ENCODE peak calls at places on chromosomes 16 and 17, in six cellular contexts. W is H1, K is IMR-90, G is HCT116, Y is K562, E is SK-N-SH. Q is an unnamed sample.

GRCh38 chr16:35744716-35745115 is 2285.3 kb downstream of the TP53TG3F start:
- DNase-seq in G (peak; percentile 34), Y (no peak), E (no peak), K (no peak), W (no peak), Q (no peak)

GRCh38 chr16:87407511-87408112 is 15.5 kb downstream of the MAP1LC3B start:
- DNase-seq in W (no peak), E (no peak), G (peak; percentile 100), Y (no peak), K (no peak), Q (no peak)

GRCh38 chr16:68257906-68258800 is 6.2 kb upstream of the SLC7A6 start:
- DNase-seq in G (no peak), Y (no peak), E (no peak), K (peak; percentile 38), W (no peak), Q (peak; percentile 65)

GRCh38 chr17:787641-788221 is 5.6 kb downstream of the MRM3 start:
- DNase-seq in Y (no peak), E (no peak), K (no peak), G (no peak), W (no peak), Q (no peak)

GRCh38 chr17:73196500-73196899 is 3.6 kb downstream of the COG1 start:
- DNase-seq in Y (peak; percentile 20), K (no peak), G (no peak), W (no peak), E (no peak), Q (peak; percentile 64)

GRCh38 chr17:45282683-45283644 is 21.1 kb upstream of the SPATA32 start:
- DNase-seq in G (no peak), Y (no peak), K (peak; percentile 88), W (no peak), E (no peak), Q (no peak)

GRCh38 chr17:8117980-8118768 is at the start of gene ALOXE3:
- DNase-seq in G (peak; percentile 84), W (no peak), Y (peak; percentile 41), E (peak; percentile 72), K (peak; percentile 64), Q (peak; percentile 82)

GRCh38 chr17:59547131-59547915 is 18.1 kb upstream of the DHX40 start:
- DNase-seq in G (no peak), E (peak; percentile 87), K (no peak), W (no peak), Y (peak; percentile 29), Q (no peak)

GRCh38 chr16:48536600-48537200 is 73.3 kb downstream of the N4BP1 start:
- DNase-seq in G (no peak), W (no peak), Y (no peak), E (no peak), K (no peak), Q (no peak)

GRCh38 chr17:958712-959451 is 20.7 kb downstream of the NXN start:
- DNase-seq in W (no peak), E (no peak), K (no peak), Y (no peak), G (no peak), Q (no peak)

GRCh38 chr17:1055751-1056645 is 59.1 kb downstream of the TIMM22 start:
- DNase-seq in E (peak; percentile 90), Y (peak; percentile 71), G (no peak), K (peak; percentile 59), W (no peak), Q (peak; percentile 64)

GRCh38 chr16:88585269-88585668 is 15.1 kb downstream of the ZC3H18 start:
- DNase-seq in Y (no peak), K (no peak), G (no peak), W (no peak), E (no peak), Q (no peak)

GRCh38 chr17:12358477-12358876 is 307.2 kb upstream of the MYOCD start:
- DNase-seq in W (no peak), Y (no peak), E (no peak), G (no peak), K (peak; percentile 6), Q (no peak)

GRCh38 chr16:86052926-86053325 is 154.0 kb downstream of the IRF8 start:
- DNase-seq in G (no peak), K (no peak), W (no peak), Y (no peak), E (no peak), Q (no peak)

GRCh38 chr16:61042736-61043135 is 993.5 kb downstream of the CDH8 start:
- DNase-seq in G (no peak), E (no peak), K (no peak), Y (no peak), W (no peak), Q (no peak)

GRCh38 chr16:47196457-47196856 is 52.7 kb upstream of the NETO2 start:
- DNase-seq in W (no peak), E (no peak), Y (no peak), K (no peak), G (no peak), Q (no peak)

DNA sequence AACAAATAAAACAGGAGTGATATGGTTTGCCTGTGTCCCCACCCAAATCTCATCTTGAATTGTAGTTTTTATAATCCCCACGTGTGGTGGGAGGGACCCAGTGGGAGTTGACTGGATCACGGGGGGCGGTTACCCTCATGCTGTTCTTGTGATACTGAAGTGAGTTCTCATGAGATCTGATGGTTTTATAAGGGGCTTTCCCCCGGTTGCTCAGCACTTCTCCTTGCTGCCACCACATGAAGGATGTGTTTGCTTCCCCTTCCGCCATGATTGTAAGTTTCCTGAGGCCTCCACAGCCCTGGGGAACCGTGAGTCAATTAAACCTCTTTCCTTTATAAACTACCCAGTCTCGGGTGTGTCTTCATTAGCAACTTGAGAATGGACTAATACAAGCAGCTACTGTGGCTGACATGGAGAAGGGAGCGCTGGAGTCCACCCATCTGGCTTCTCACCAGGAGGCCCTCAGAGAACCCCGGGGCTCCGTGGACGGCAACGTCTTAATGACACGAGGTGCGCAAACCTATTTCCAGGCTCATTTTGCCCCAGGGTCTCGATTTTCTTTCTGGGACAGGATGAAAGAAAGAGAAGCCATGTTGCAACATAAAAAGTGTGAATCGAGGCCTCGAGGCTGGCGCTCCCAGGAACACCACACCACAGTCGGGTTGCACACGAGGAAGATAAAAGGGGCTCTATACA is 129.5 kb downstream of the DYNLRB2 start:
- DNase-seq in K (no peak), E (no peak), G (no peak), W (no peak), Y (no peak), Q (no peak)
- TF ChIP-seq RAD21 in K (no peak), E (no peak), G (no peak), W (no peak), Y (no peak), Q (no peak)

DNA sequence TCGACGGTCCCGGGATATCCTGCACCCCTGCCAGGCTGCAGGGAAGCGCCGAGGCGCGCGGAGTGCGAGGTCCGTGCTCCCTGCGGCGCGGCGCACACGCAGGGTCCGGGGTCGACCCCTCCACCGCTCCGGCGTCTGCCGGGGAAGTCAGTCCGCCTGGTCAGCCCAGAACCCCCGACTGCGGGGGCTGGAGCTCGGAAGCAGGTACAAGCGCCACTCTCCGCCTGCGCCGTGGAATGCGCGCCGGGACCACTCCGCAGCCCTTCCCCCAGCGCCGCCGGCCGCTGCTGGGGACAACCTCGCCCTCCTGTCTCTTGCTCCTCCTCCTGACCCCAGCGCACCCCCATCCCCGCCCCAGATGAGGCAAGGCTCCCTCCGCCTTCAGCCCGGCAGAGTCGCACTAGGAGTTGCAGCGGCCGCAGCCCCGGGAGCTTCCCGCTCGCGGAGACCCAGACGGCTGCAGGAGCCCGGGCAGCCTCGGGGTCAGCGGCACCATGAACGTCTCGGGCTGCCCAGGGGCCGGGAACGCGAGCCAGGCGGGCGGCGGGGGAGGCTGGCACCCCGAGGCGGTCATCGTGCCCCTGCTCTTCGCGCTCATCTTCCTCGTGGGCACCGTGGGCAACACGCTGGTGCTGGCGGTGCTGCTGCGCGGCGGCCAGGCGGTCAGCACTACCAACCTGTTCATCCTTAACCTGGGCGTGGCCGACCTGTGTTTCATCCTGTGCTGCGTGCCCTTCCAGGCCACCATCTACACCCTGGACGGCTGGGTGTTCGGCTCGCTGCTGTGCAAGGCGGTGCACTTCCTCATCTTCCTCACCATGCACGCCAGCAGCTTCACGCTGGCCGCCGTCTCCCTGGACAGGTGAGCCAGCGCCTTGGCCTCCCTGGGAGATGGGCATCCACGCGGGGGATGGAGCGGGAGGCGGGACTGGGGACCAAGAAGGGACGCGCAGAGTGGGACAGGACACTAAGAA is at the start of gene GALR2:
- DNase-seq in W (no peak), Y (no peak), E (peak; percentile 75), K (no peak), G (no peak), Q (peak; percentile 30)
- TF ChIP-seq RAD21 in W (no peak), Y (no peak), E (no peak), K (no peak), G (no peak), Q (no peak)

DNA sequence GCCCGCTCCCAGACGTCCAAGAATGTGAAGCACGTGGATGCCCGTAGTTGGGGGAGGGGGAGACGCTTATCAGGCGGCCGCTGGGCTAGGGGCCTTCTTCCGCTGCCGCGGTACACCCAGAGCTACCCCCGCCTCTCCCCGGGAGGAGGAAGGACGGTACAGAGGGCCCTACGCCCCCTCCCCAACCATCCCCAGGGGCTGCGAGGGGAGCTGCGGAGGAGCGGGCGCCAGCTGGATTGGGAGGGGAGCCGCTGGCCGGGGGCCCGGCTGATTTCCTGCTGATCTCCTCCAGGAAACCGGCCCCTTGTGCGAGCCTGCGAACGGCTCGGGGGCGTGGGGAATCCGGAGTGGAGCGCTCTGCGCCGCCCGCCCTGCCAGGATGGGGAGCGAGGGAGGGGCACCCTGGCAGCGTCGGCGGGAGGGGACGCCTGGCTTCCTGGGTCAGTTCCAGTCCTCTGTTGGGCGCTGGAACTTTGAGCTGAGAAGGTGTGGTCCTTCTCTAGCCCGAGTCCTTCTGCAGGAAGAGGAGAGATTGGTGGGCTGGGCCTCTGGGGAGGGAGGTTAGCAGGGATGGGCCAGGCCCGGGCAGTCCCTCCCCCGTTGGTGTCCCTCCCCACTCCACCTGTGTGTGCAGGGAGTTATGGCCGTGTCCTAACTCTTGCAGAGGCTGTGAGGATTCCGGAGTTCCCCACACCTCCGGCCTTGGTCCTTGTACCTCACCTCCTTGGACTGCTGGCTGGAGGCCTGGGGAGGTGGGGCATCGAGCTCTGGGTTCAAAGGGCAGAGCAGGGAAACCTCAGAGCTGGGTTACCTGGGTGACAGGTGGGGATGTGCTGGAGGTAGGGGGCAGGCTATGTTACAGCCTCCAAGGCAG is 19.1 kb downstream of the GJD3 start:
- DNase-seq in G (no peak), W (no peak), Y (peak; percentile 78), E (peak; percentile 74), K (peak; percentile 51), Q (peak; percentile 85)
- TF ChIP-seq RAD21 in G (no peak), W (no peak), Y (no peak), E (no peak), K (no peak), Q (no peak)

GRCh38 chr17:33039874-33040273 is 48.2 kb downstream of the SPACA3 start:
- DNase-seq in W (no peak), Y (no peak), K (peak; percentile 78), E (no peak), G (no peak), Q (no peak)
- TF ChIP-seq RAD21 in W (no peak), Y (no peak), K (no peak), E (no peak), G (no peak), Q (no peak)

DNA sequence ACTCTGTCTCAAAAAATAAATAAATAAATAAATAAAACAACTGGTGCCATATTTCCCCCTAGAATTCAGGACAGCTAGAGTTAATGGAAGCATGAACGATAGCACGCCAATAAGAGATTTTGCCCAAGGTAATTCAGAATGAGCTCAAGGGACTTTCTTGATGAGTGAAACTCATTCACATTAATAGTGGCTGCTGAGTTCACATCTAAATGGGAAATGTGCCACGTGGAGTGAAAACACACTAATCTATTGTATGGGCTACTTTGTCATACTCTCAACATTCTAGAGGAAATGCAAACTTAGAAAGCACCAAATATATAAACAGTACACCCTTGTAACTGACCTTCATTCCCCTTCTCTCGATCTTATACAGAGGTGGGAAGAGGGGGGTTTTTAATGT is 47.3 kb upstream of the PSMD7 start:
- DNase-seq in G (no peak), W (no peak), K (no peak), Y (no peak), E (no peak), Q (no peak)
- TF ChIP-seq RAD21 in G (no peak), W (no peak), K (no peak), Y (no peak), E (no peak), Q (no peak)